ENCODE peak calls at places on chromosomes 1 and 21, in ten cellular contexts. H, K, D, O, P, W, R, F, A and Z are unnamed samples.
A peak's percentile ranks its signal among the peaks of the same experiment; 100 is the strongest.

GRCh38 chr1:241918879-241919278 is 38.7 kb upstream of the BECN2 start:
- DNase-seq in P (peak; percentile 25), O (no peak), D (peak; percentile 62), F (no peak), R (no peak), A (no peak), H (no peak), W (no peak), K (peak; percentile 74), Z (no peak)

GRCh38 chr1:19454265-19455198 is 30.8 kb downstream of the CAPZB start:
- DNase-seq in O (no peak), F (no peak), D (no peak), P (no peak), W (no peak), R (no peak), K (no peak), H (no peak), A (peak; percentile 62), Z (no peak)

GRCh38 chr1:53411541-53412152 is 47.6 kb upstream of the DMRTB1 start:
- DNase-seq in O (no peak), H (no peak), P (no peak), R (no peak), F (no peak), A (peak; percentile 42), D (no peak), K (peak; percentile 25), W (no peak), Z (no peak)

GRCh38 chr1:96968582-96969378 is 247.2 kb downstream of the PTBP2 start:
- DNase-seq in O (no peak), K (peak; percentile 45), W (no peak), H (no peak), P (peak; percentile 20), A (no peak), F (no peak), D (peak; percentile 44), R (no peak), Z (peak; percentile 54)

GRCh38 chr1:183069562-183070216 is 46.5 kb downstream of the LAMC1 start:
- DNase-seq in O (peak; percentile 52), D (no peak), F (no peak), K (no peak), W (no peak), R (no peak), H (no peak), A (no peak), P (no peak), Z (no peak)

GRCh38 chr1:229714306-229714705 is 88.3 kb downstream of the URB2 start:
- DNase-seq in D (no peak), F (no peak), A (no peak), R (no peak), P (no peak), H (no peak), O (no peak), W (no peak), K (no peak), Z (no peak)

GRCh38 chr21:35204850-35205564 is 155.9 kb upstream of the RUNX1 start:
- DNase-seq in O (peak; percentile 71), K (peak; percentile 98), H (no peak), R (peak; percentile 90), A (peak; percentile 54), F (no peak), D (peak; percentile 97), W (peak; percentile 80), P (no peak), Z (no peak)

GRCh38 chr1:206883160-206883559 is 14.1 kb upstream of the IL24 start:
- DNase-seq in O (no peak), F (no peak), R (no peak), P (no peak), A (no peak), D (peak; percentile 71), H (no peak), K (no peak), W (no peak), Z (no peak)

GRCh38 chr1:223332997-223333396 is 31.0 kb downstream of the SUSD4 start:
- DNase-seq in W (no peak), H (no peak), F (no peak), K (no peak), R (no peak), D (no peak), O (no peak), A (no peak), P (no peak), Z (no peak)

GRCh38 chr1:21874328-21874727 is 62.3 kb downstream of the LDLRAD2 start:
- DNase-seq in F (no peak), O (no peak), K (no peak), P (no peak), W (no peak), R (no peak), H (no peak), A (no peak), D (no peak), Z (no peak)

GRCh38 chr1:9996624-9997582 is at the start of gene RBP7:
- DNase-seq in A (peak; percentile 84), O (peak; percentile 68), P (peak; percentile 60), D (no peak), H (peak; percentile 37), K (no peak), F (no peak), W (peak; percentile 36), R (peak; percentile 81), Z (peak; percentile 11)

DNA sequence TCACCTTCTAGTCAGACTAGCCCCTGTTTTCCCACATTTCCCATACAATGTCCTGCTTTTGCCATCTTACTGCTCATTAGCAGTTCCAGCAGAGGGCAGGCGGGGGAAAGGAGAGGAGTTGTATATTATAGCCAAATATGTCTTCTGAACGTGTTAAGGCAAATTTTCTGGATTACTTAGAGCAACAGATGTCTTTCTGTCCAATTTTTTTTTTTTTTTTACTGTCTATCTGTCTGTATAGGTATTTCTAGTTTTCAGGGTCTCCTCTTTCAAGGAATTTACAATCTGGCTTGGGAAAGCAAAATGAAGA is 30.0 kb upstream of the DDAH1 start:
- DNase-seq in O (no peak), K (peak; percentile 25), R (no peak), D (peak; percentile 50), A (peak; percentile 63), F (no peak), W (no peak), H (peak; percentile 10), P (peak; percentile 25), Z (peak; percentile 23)
- TF ChIP-seq CTCF in O (peak; percentile 14), K (peak; percentile 21), R (peak; percentile 13), D (peak; percentile 49), A (peak; percentile 59), F (peak; percentile 8), W (peak; percentile 56), H (no peak), P (peak; percentile 34), Z (peak; percentile 38)

GRCh38 chr1:65097081-65097480 is 50.9 kb upstream of the AK4 start:
- DNase-seq in K (no peak), H (no peak), O (no peak), F (no peak), P (no peak), W (no peak), R (no peak), A (no peak), D (no peak), Z (no peak)
- H3K9me3 ChIP-seq in K (peaks cover 3% of the 10 kb centered on the region), H (no peaks in the 10 kb centered on the region), O (peaks cover 31% of the 10 kb centered on the region), F (no peaks in the 10 kb centered on the region), P (no peaks in the 10 kb centered on the region), W (peaks cover 56% of the 10 kb centered on the region), R (peaks cover 3% of the 10 kb centered on the region), A (peaks cover 6% of the 10 kb centered on the region), D (no peaks in the 10 kb centered on the region), Z (no peaks in the 10 kb centered on the region)

DNA sequence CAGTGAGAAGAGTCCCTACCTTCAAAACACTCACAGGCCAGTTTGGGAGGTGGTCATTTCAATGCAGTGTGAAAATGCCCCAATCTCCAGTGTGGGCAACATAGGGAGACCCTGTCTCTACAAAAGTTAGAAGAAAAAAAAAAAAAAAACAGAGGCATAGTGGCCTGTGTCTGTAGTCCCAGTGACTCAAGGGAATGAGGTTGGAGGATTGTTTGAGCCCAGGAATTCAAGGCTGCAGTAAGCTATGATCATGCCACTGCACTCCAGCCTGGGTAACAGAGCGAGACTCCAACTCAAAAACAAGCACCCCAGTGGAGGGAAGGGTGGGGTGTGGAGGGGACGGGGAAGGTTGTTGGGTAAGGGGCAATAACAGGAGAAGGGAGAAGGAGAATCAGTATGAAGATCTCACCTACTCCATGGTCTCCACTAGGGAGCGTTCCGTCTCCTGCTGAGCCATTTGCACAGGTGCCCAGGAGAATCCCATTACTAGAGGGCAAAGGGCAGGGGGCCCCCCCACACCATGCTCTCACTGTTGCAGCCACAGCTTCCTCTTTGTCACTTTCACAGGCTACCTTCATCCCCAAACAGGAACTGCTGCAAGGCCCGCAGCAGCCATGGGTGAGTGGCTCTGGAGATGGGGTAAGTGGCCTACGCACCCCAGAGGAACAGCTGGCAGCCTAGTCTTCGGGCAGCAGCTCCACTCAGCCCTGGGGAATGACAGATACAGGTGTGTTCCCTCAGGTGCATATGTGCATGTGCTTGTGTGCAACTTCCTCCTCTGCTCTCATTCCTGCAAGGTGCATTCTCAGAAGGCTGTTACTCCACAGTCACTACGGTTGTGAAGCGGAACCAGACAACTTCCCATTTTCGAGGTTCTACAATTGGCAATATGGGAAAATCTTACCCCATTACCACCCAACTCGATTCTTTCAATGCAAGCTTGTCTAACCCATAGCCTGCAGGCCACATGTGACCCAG is 87.9 kb upstream of the LYST start:
- DNase-seq in R (no peak), H (no peak), O (peak; percentile 78), W (peak; percentile 28), F (no peak), D (no peak), A (no peak), P (no peak), K (peak; percentile 34), Z (no peak)
- TF ChIP-seq CTCF in R (no peak), H (no peak), O (no peak), W (no peak), F (no peak), D (no peak), A (peak; percentile 59), P (no peak), K (no peak), Z (no peak)

GRCh38 chr21:24093032-24093431 is 1514.2 kb downstream of the MRPL39 start:
- DNase-seq in R (no peak), H (no peak), W (no peak), O (no peak), K (no peak), A (no peak), P (no peak), F (no peak), D (no peak), Z (no peak)
- H3K9me3 ChIP-seq in R (no peaks in the 10 kb centered on the region), H (no peaks in the 10 kb centered on the region), W (peaks cover 16% of the 10 kb centered on the region), O (no peaks in the 10 kb centered on the region), K (no peaks in the 10 kb centered on the region), A (no peaks in the 10 kb centered on the region), P (peaks cover 24% of the 10 kb centered on the region), F (no peaks in the 10 kb centered on the region), D (no peaks in the 10 kb centered on the region), Z (no peaks in the 10 kb centered on the region)